ENCODE peak calls at places on chromosomes 11 and 22, in nine cellular contexts. D is transverse colon, F is HepG2, J is stomach, L is H1, K is esophagus muscularis mucosa, T is sigmoid colon, H is K562, Q is upper lobe of left lung. E is an unnamed sample.

GRCh38 chr11:16840951-16841350 is 102.5 kb downstream of the C11orf58 start:
- DNase-seq in F (no peak), H (no peak), T (no peak), J (no peak), L (no peak), Q (no peak), K (no peak), D (no peak), E (no peak)

GRCh38 chr11:29282088-29282487 is 734.7 kb downstream of the KCNA4 start:
- DNase-seq in T (no peak), F (peak; percentile 69), K (no peak), D (no peak), J (no peak), H (no peak), L (no peak), Q (no peak), E (no peak)

GRCh38 chr11:65700377-65700776 is 11.7 kb upstream of the KAT5 start:
- DNase-seq in J (no peak), Q (no peak), K (no peak), D (no peak), F (no peak), L (no peak), H (no peak), T (no peak), E (no peak)

GRCh38 chr11:31557991-31558390 is 48.4 kb downstream of the ELP4 start:
- DNase-seq in K (no peak), T (no peak), H (no peak), D (no peak), Q (no peak), F (no peak), L (no peak), J (no peak), E (no peak)

GRCh38 chr22:38032681-38033521 is 24.3 kb upstream of the PICK1 start:
- DNase-seq in H (peak; percentile 23), K (no peak), Q (no peak), J (no peak), T (peak; percentile 77), D (no peak), L (no peak), F (peak; percentile 51), E (no peak)

GRCh38 chr11:67647471-67647870 is 3.1 kb downstream of the ACY3 start:
- DNase-seq in Q (peak; percentile 61), T (no peak), L (no peak), F (no peak), K (no peak), D (no peak), H (no peak), J (no peak), E (peak; percentile 73)

GRCh38 chr22:46652930-46653331 is 32.7 kb downstream of the GRAMD4 start:
- DNase-seq in D (no peak), H (no peak), J (no peak), Q (peak; percentile 69), F (peak; percentile 62), L (no peak), K (no peak), T (no peak), E (no peak)

GRCh38 chr22:41565403-41566054 is 4.7 kb downstream of the CSDC2 start:
- DNase-seq in T (peak; percentile 88), Q (no peak), J (no peak), F (peak; percentile 55), D (peak; percentile 27), L (no peak), H (peak; percentile 61), K (no peak), E (no peak)

GRCh38 chr11:65429724-65430405 is 7.3 kb downstream of the NEAT1 start:
- DNase-seq in F (no peak), D (peak; percentile 82), L (no peak), K (no peak), J (peak; percentile 80), T (peak; percentile 89), H (no peak), Q (peak; percentile 89), E (peak; percentile 88)

GRCh38 chr11:124113890-124114289 is 1.4 kb upstream of the VWA5A start:
- DNase-seq in T (no peak), Q (no peak), L (no peak), H (no peak), K (no peak), F (no peak), J (no peak), D (peak; percentile 63), E (no peak)

GRCh38 chr22:39205344-39206021 is 39.3 kb downstream of the PDGFB start:
- DNase-seq in H (peak; percentile 52), K (no peak), Q (no peak), L (no peak), F (peak; percentile 28), D (no peak), T (peak; percentile 32), J (no peak), E (peak; percentile 41)

GRCh38 chr11:15776387-15776786 is 580.0 kb downstream of the SOX6 start:
- DNase-seq in L (no peak), F (no peak), T (no peak), H (no peak), Q (no peak), K (no peak), D (no peak), J (no peak), E (no peak)
- TF ChIP-seq POLR2AphosphoS5 in L (no peak), F (no peak), T (no peak), H (no peak), Q (no peak), K (no peak), D (no peak), J (no peak), E (no peak)

GRCh38 chr22:42678894-42679293 is 29.7 kb upstream of the CYB5R3 start:
- DNase-seq in F (no peak), K (no peak), Q (no peak), L (no peak), T (no peak), H (no peak), D (no peak), J (no peak), E (no peak)

GRCh38 chr22:42683599-42684283 is 34.5 kb upstream of the CYB5R3 start:
- DNase-seq in Q (peak; percentile 82), K (no peak), H (no peak), L (no peak), D (peak; percentile 53), F (no peak), T (peak; percentile 96), J (no peak), E (peak; percentile 90)

GRCh38 chr22:42682113-42682851 is 33.1 kb upstream of the CYB5R3 start:
- DNase-seq in T (no peak), L (no peak), H (no peak), J (no peak), F (no peak), Q (no peak), D (no peak), K (no peak), E (no peak)

GRCh38 chr22:42684462-42685195 is 35.4 kb upstream of the CYB5R3 start:
- DNase-seq in J (no peak), F (no peak), L (no peak), H (no peak), K (no peak), Q (no peak), T (peak; percentile 87), D (no peak), E (no peak)

DNA sequence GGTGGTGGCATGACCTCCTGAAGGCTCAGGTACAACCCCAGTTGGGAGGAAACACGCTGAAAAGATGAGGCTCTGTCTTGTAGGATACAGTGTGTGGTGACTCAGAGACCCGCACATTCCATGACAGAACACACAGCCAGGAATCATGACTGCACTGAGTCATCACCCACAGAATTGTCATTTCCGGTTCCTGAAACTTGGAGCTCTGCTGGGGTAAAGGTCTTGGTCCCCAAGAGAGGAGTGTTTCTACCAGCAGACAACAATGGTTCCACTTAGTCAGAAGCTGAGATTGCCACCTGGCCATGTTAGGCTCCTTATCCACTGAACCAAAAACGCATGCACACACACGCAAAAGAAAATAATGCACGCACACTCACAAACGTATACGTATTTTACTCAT is 31.5 kb upstream of the CYB5R3 start:
- DNase-seq in D (no peak), Q (no peak), T (no peak), H (no peak), K (no peak), F (no peak), L (no peak), J (no peak), E (no peak)
- TF ChIP-seq EP300 in D (no peak), Q (no peak), T (no peak), H (no peak), K (no peak), F (no peak), L (no peak), J (no peak), E (no peak)

GRCh38 chr11:118930152-118930712 is 4.5 kb upstream of the BCL9L start:
- DNase-seq in J (peak; percentile 95), D (peak; percentile 96), H (peak; percentile 85), Q (no peak), T (peak; percentile 93), K (peak; percentile 97), L (peak; percentile 97), F (peak; percentile 75), E (peak; percentile 90)

GRCh38 chr11:118928870-118929495 is 3.3 kb upstream of the BCL9L start:
- DNase-seq in J (no peak), H (peak; percentile 63), D (no peak), L (no peak), Q (peak; percentile 90), F (peak; percentile 36), K (no peak), T (peak; percentile 88), E (peak; percentile 88)

GRCh38 chr11:118927554-118928107 is 1.9 kb upstream of the BCL9L start:
- DNase-seq in H (no peak), Q (no peak), F (no peak), T (no peak), L (no peak), J (no peak), D (no peak), K (no peak), E (no peak)

GRCh38 chr11:118929496-118930151 is 3.9 kb upstream of the BCL9L start:
- DNase-seq in K (peak; percentile 96), J (peak; percentile 93), H (peak; percentile 61), Q (peak; percentile 61), F (peak; percentile 64), T (peak; percentile 97), L (no peak), D (peak; percentile 91), E (peak; percentile 94)

GRCh38 chr11:118928108-118928869 is 2.6 kb upstream of the BCL9L start:
- DNase-seq in L (no peak), T (peak; percentile 98), H (peak; percentile 93), K (peak; percentile 97), J (peak; percentile 94), D (peak; percentile 95), F (peak; percentile 87), Q (peak; percentile 89), E (peak; percentile 96)
- TF ChIP-seq POLR2A in L (no peak), T (peak; percentile 35), H (no peak), K (no peak), J (no peak), D (peak; percentile 75), F (no peak), Q (no peak), E (no peak)

DNA sequence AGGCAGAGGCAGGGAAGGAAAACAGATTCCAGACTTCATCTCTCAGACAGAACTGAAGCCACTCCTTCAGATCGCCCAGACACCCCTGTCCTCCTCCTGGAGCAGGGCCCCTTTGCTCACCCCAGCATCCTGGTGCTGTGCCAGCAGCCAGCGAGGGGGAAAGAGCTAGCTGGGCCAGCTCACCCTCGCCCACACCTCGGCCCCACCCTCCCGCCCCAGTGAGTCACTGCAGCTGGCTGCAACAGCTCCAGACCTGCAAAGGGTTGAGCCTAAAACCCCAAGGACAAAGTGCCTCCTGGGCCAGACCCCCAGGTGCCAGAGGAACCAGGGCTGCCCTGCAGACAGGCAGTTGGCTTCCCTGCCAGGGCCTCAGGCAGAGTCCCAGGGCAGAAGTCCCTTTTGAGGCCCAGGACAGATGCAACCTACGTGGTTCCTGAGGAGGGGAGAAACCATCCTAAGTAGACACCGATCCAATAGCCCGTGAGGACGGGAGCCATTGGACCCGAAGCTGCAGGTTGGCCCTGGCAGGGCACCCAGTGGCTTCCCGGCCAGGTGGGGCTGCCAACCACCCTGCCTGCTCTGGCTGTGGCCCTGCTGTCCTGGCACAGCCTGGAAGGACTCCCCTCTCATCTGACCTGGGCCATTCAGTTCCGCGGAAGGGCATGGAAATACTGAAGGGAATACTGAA is 7.2 kb downstream of the AHNAK start:
- DNase-seq in F (no peak), J (peak; percentile 63), K (no peak), H (peak; percentile 38), D (peak; percentile 80), L (no peak), Q (peak; percentile 81), T (peak; percentile 93), E (no peak)
- TF ChIP-seq POLR2AphosphoS5 in F (no peak), J (peak; percentile 62), K (peak; percentile 60), H (no peak), D (peak; percentile 26), L (no peak), Q (no peak), T (no peak), E (no peak)

E was measured in suprapubic skin.